ENCODE peak calls at places on chromosome 18, in seven cellular contexts. One of them, this sample, is unnamed.

GRCh38 chr18:6712401-6712800 is 17.1 kb upstream of the ARHGAP28 start:
- DNase-seq in GM12892: no peak
- DNase-seq in GM12878: no peak
- DNase-seq in K562: no peak
- DNase-seq in HepG2: no peak
- DNase-seq in H1: no peak
- DNase-seq in SK-N-SH: no peak
- DNase-seq in this sample: no peak

GRCh38 chr18:13477147-13477683 is 249.1 kb downstream of the FAM210A start:
- DNase-seq in GM12892: no peak
- DNase-seq in GM12878: no peak
- DNase-seq in K562: no peak
- DNase-seq in HepG2: peak
- DNase-seq in H1: no peak
- DNase-seq in SK-N-SH: no peak
- DNase-seq in this sample: no peak

GRCh38 chr18:9483526-9483925 is 8.2 kb downstream of the RALBP1 start:
- DNase-seq in GM12892: no peak
- DNase-seq in GM12878: no peak
- DNase-seq in K562: no peak
- DNase-seq in HepG2: no peak
- DNase-seq in H1: no peak
- DNase-seq in SK-N-SH: no peak
- DNase-seq in this sample: no peak

GRCh38 chr18:57188851-57189565 is 42.1 kb downstream of the BOD1L2 start:
- DNase-seq in GM12892: no peak
- DNase-seq in GM12878: no peak
- DNase-seq in K562: no peak
- DNase-seq in HepG2: no peak
- DNase-seq in H1: no peak
- DNase-seq in SK-N-SH: no peak
- DNase-seq in this sample: no peak

GRCh38 chr18:41391616-41392610 is 563.1 kb upstream of the PIK3C3 start:
- DNase-seq in GM12892: no peak
- DNase-seq in GM12878: no peak
- DNase-seq in K562: no peak
- DNase-seq in HepG2: peak
- DNase-seq in H1: peak
- DNase-seq in SK-N-SH: peak
- DNase-seq in this sample: peak

GRCh38 chr18:57837917-57838548 is 34.9 kb upstream of the ATP8B1 start:
- DNase-seq in GM12892: no peak
- DNase-seq in GM12878: peak
- DNase-seq in K562: no peak
- DNase-seq in HepG2: no peak
- DNase-seq in H1: no peak
- DNase-seq in SK-N-SH: no peak
- DNase-seq in this sample: no peak

GRCh38 chr18:28793911-28794310 is 617.0 kb upstream of the CDH2 start:
- DNase-seq in GM12892: no peak
- DNase-seq in GM12878: no peak
- DNase-seq in K562: no peak
- DNase-seq in HepG2: no peak
- DNase-seq in H1: no peak
- DNase-seq in SK-N-SH: peak
- DNase-seq in this sample: no peak

GRCh38 chr18:48534364-48534763 is 4.5 kb upstream of the CTIF start:
- DNase-seq in GM12892: no peak
- DNase-seq in GM12878: no peak
- DNase-seq in K562: no peak
- DNase-seq in HepG2: no peak
- DNase-seq in H1: no peak
- DNase-seq in SK-N-SH: no peak
- DNase-seq in this sample: no peak

GRCh38 chr18:74373428-74373827 is 57.8 kb downstream of the C18orf63 start:
- DNase-seq in GM12892: no peak
- DNase-seq in GM12878: no peak
- DNase-seq in K562: no peak
- DNase-seq in HepG2: no peak
- DNase-seq in H1: no peak
- DNase-seq in SK-N-SH: no peak
- DNase-seq in this sample: no peak

DNA sequence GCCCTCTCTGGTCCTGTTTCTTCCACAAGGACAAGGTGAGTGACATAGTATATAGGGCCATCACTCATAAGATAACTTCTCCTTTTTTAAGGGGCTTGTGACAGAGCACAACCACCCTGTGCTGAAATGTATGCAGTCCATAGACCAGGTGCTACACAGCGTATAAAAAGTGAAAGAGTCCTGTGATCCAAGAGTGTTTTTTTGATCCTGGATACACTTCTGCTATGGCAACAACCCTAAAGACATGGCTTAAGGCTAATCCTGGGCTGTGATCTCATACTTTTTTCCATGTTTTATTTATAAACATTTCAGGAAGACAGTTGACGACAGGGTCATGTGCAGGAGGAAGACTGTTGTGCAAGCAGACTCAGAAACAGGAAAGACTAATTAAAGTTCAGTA is 400.5 kb upstream of the TCF4 start:
- DNase-seq in GM12892: no peak
- DNase-seq in GM12878: no peak
- DNase-seq in K562: no peak
- DNase-seq in HepG2: no peak
- DNase-seq in H1: no peak
- DNase-seq in SK-N-SH: no peak
- DNase-seq in this sample: no peak
- TF ChIP-seq TAF1 in GM12892: no peak
- TF ChIP-seq TAF1 in GM12878: no peak
- TF ChIP-seq TAF1 in K562: no peak
- TF ChIP-seq TAF1 in HepG2: no peak
- TF ChIP-seq TAF1 in H1: no peak
- TF ChIP-seq TAF1 in SK-N-SH: no peak
- TF ChIP-seq TAF1 in this sample: no peak

GRCh38 chr18:3605562-3606443 is 155.8 kb downstream of the TGIF1 start:
- DNase-seq in GM12892: no peak
- DNase-seq in GM12878: no peak
- DNase-seq in K562: peak
- DNase-seq in HepG2: no peak
- DNase-seq in H1: no peak
- DNase-seq in SK-N-SH: no peak
- DNase-seq in this sample: no peak
- TF ChIP-seq TAF1 in GM12892: no peak
- TF ChIP-seq TAF1 in GM12878: no peak
- TF ChIP-seq TAF1 in K562: peak
- TF ChIP-seq TAF1 in HepG2: peak
- TF ChIP-seq TAF1 in H1: no peak
- TF ChIP-seq TAF1 in SK-N-SH: no peak
- TF ChIP-seq TAF1 in this sample: no peak

DNA sequence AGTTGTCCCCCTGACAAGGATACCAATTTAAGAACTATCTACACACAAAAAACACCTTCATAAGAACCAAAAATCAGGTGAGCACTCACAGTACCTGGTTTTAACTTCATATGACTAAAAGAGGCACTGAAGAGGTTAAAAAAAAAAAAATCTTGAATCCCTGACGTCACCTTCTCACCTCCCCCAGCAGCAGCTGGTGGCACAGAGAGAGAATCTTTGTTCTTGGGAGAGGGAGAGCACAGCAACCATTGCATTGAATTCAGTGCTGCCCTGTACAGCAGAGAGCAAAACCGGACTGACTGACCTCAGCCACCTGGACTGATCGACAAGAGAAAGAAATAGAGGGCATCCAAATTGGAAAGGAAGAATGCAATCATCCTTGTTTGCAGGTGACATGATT is 566.0 kb downstream of the TMX3 start:
- DNase-seq in GM12892: no peak
- DNase-seq in GM12878: no peak
- DNase-seq in K562: no peak
- DNase-seq in HepG2: no peak
- DNase-seq in H1: no peak
- DNase-seq in SK-N-SH: no peak
- DNase-seq in this sample: no peak
- TF ChIP-seq TAF1 in GM12892: no peak
- TF ChIP-seq TAF1 in GM12878: no peak
- TF ChIP-seq TAF1 in K562: no peak
- TF ChIP-seq TAF1 in HepG2: no peak
- TF ChIP-seq TAF1 in H1: no peak
- TF ChIP-seq TAF1 in SK-N-SH: no peak
- TF ChIP-seq TAF1 in this sample: no peak

GRCh38 chr18:8140841-8141501 is 468.3 kb upstream of the RAB12 start:
- DNase-seq in GM12892: no peak
- DNase-seq in GM12878: no peak
- DNase-seq in K562: peak
- DNase-seq in HepG2: no peak
- DNase-seq in H1: no peak
- DNase-seq in SK-N-SH: no peak
- DNase-seq in this sample: no peak
- TF ChIP-seq TAF1 in GM12892: no peak
- TF ChIP-seq TAF1 in GM12878: no peak
- TF ChIP-seq TAF1 in K562: no peak
- TF ChIP-seq TAF1 in HepG2: no peak
- TF ChIP-seq TAF1 in H1: no peak
- TF ChIP-seq TAF1 in SK-N-SH: no peak
- TF ChIP-seq TAF1 in this sample: no peak

GRCh38 chr18:464311-464659 is 36.2 kb downstream of the COLEC12 start:
- DNase-seq in GM12892: no peak
- DNase-seq in GM12878: no peak
- DNase-seq in K562: no peak
- DNase-seq in HepG2: no peak
- DNase-seq in H1: no peak
- DNase-seq in SK-N-SH: no peak
- DNase-seq in this sample: no peak

GRCh38 chr18:460302-460701 is 40.2 kb downstream of the COLEC12 start:
- DNase-seq in GM12892: no peak
- DNase-seq in GM12878: no peak
- DNase-seq in K562: no peak
- DNase-seq in HepG2: no peak
- DNase-seq in H1: no peak
- DNase-seq in SK-N-SH: no peak
- DNase-seq in this sample: no peak

GRCh38 chr18:461762-462161 is 38.7 kb downstream of the COLEC12 start:
- DNase-seq in GM12892: no peak
- DNase-seq in GM12878: no peak
- DNase-seq in K562: no peak
- DNase-seq in HepG2: no peak
- DNase-seq in H1: no peak
- DNase-seq in SK-N-SH: no peak
- DNase-seq in this sample: no peak

GRCh38 chr18:460791-461190 is 39.7 kb downstream of the COLEC12 start:
- DNase-seq in GM12892: no peak
- DNase-seq in GM12878: no peak
- DNase-seq in K562: no peak
- DNase-seq in HepG2: no peak
- DNase-seq in H1: no peak
- DNase-seq in SK-N-SH: no peak
- DNase-seq in this sample: no peak

GRCh38 chr18:463442-464310 is 36.8 kb downstream of the COLEC12 start:
- DNase-seq in GM12892: no peak
- DNase-seq in GM12878: no peak
- DNase-seq in K562: no peak
- DNase-seq in HepG2: no peak
- DNase-seq in H1: no peak
- DNase-seq in SK-N-SH: no peak
- DNase-seq in this sample: no peak
- TF ChIP-seq TAF1 in GM12892: no peak
- TF ChIP-seq TAF1 in GM12878: no peak
- TF ChIP-seq TAF1 in K562: no peak
- TF ChIP-seq TAF1 in HepG2: no peak
- TF ChIP-seq TAF1 in H1: no peak
- TF ChIP-seq TAF1 in SK-N-SH: no peak
- TF ChIP-seq TAF1 in this sample: no peak